ENCODE peak calls at places on chromosomes 6 and 20, in seven cellular contexts. V is SK-N-SH, D is tibial artery, T is T-cell, C is NCI-H2171, A is NCI-H1105, M is HS-5. E is an unnamed sample.

GRCh38 chr6:132683543-132683942 is 24.6 kb upstream of the TAAR1 start:
- DNase-seq in V (no peak), D (no peak), T (no peak), C (no peak), A (no peak), M (no peak), E (no peak)

GRCh38 chr6:158647501-158647900 is 2.4 kb upstream of the SYTL3 start:
- DNase-seq in V (no peak), D (no peak), T (no peak), C (no peak), A (peak; percentile 44), M (no peak), E (no peak)

GRCh38 chr6:90329397-90330077 is 32.9 kb upstream of the BACH2 start:
- DNase-seq in V (peak; percentile 39), D (no peak), T (no peak), C (no peak), A (no peak), M (no peak), E (no peak)

GRCh38 chr20:38935285-38935684 is 9.1 kb downstream of the FAM83D start:
- DNase-seq in V (no peak), D (no peak), T (no peak), C (no peak), A (no peak), M (no peak), E (peak; percentile 36)

GRCh38 chr6:167393731-167394130 is 68.8 kb downstream of the TTLL2 start:
- DNase-seq in V (no peak), D (no peak), T (no peak), C (no peak), A (no peak), M (no peak), E (no peak)

GRCh38 chr6:13873288-13874190 is 51.2 kb upstream of the RNF182 start:
- DNase-seq in V (peak; percentile 92), D (no peak), T (peak; percentile 51), C (peak; percentile 84), A (peak; percentile 94), M (no peak), E (peak; percentile 90)

GRCh38 chr6:137878810-137879285 is 11.8 kb downstream of the TNFAIP3 start:
- DNase-seq in V (peak; percentile 36), D (no peak), T (no peak), C (no peak), A (no peak), M (no peak), E (peak; percentile 67)

GRCh38 chr20:18048191-18048590 is 9.5 kb downstream of the OVOL2 start:
- DNase-seq in V (no peak), D (no peak), T (no peak), C (no peak), A (no peak), M (no peak), E (no peak)

GRCh38 chr20:41329435-41330342 is 10.9 kb upstream of the LPIN3 start:
- DNase-seq in V (no peak), D (peak; percentile 94), T (peak; percentile 33), C (no peak), A (no peak), M (peak; percentile 100), E (peak; percentile 84)

GRCh38 chr6:118776607-118777549 is 117.1 kb upstream of the ASF1A start:
- DNase-seq in V (peak; percentile 64), D (no peak), T (peak; percentile 51), C (peak; percentile 64), A (peak; percentile 61), M (peak; percentile 41), E (peak; percentile 82)

GRCh38 chr6:167350731-167351655 is 26.1 kb downstream of the TTLL2 start:
- DNase-seq in V (peak; percentile 80), D (no peak), T (peak; percentile 62), C (peak; percentile 56), A (peak; percentile 83), M (no peak), E (peak; percentile 94)

GRCh38 chr6:24972551-24972950 is 36.8 kb upstream of the RIPOR2 start:
- DNase-seq in V (no peak), D (no peak), T (no peak), C (no peak), A (no peak), M (no peak), E (no peak)

GRCh38 chr20:61980647-61981583 is 84.8 kb downstream of the TAF4 start:
- DNase-seq in V (peak; percentile 73), D (no peak), T (no peak), C (no peak), A (no peak), M (no peak), E (no peak)

GRCh38 chr6:43674921-43675320 is 12.7 kb downstream of the MRPS18A start:
- DNase-seq in V (no peak), D (no peak), T (no peak), C (no peak), A (no peak), M (no peak), E (no peak)

GRCh38 chr6:107591346-107591745 is 101.4 kb downstream of the SOBP start:
- DNase-seq in V (no peak), D (no peak), T (no peak), C (no peak), A (no peak), M (no peak), E (no peak)

E was measured in activated effector memory CD4-positive, alpha-beta T cell treated with anti-CD3 and anti-CD28 coated beads, Interleukin-2, amount 50 U/mL, for 16 hours.